ENCODE peak calls at places on chromosomes 4 and X, in seven cellular contexts. U is SK-N-SH, V is suprapubic skin, D is GM12878, Y is sigmoid colon, M is stomach, R is ovary. P is an unnamed sample. For H3K9me3 and H3K4me1, the result is how much of the 10 kb centered on the place peaks cover.

GRCh38 chr4:163398238-163398637 is 54.5 kb downstream of the NPY5R start:
- DNase-seq in U (no peak), R (no peak), V (no peak), M (no peak), D (no peak), Y (no peak), P (no peak)

GRCh38 chrX:74242050-74242449 is 61.9 kb upstream of the ZCCHC13 start:
- DNase-seq in Y (no peak), V (no peak), M (no peak), D (no peak), U (no peak), R (no peak), P (no peak)

GRCh38 chrX:34521563-34521962 is 135.5 kb downstream of the TMEM47 start:
- DNase-seq in M (no peak), D (no peak), Y (no peak), R (no peak), V (no peak), U (no peak), P (no peak)

GRCh38 chrX:39787999-39788398 is 309.8 kb downstream of the BCOR start:
- DNase-seq in U (no peak), V (no peak), M (no peak), Y (no peak), R (no peak), D (no peak), P (no peak)

GRCh38 chr4:5460106-5460801 is 248.1 kb downstream of the EVC2 start:
- DNase-seq in U (peak), V (no peak), Y (no peak), D (no peak), R (no peak), M (no peak), P (no peak)

GRCh38 chrX:123860506-123860840 is 620 bp downstream of the XIAP start:
- DNase-seq in M (peak), Y (no peak), R (no peak), D (peak), U (peak), V (no peak), P (peak)

GRCh38 chr4:94036964-94037363 is 170.7 kb upstream of the SMARCAD1 start:
- DNase-seq in V (no peak), M (no peak), D (no peak), U (no peak), R (no peak), Y (no peak), P (no peak)

GRCh38 chr4:104677122-104677521 is 182.4 kb upstream of the CXXC4 start:
- DNase-seq in D (no peak), V (no peak), Y (no peak), M (no peak), R (no peak), U (no peak), P (no peak)

GRCh38 chrX:40148439-40149285 is 50.9 kb upstream of the BCOR start:
- DNase-seq in V (no peak), R (no peak), U (peak), Y (no peak), D (no peak), M (no peak), P (no peak)

GRCh38 chr4:153222790-153223417 is 18.7 kb downstream of the TRIM2 start:
- DNase-seq in M (peak), D (no peak), Y (peak), V (peak), U (peak), R (peak), P (peak)

GRCh38 chr4:10033191-10033881 is 12.0 kb upstream of the SLC2A9 start:
- DNase-seq in Y (peak), U (no peak), M (no peak), R (peak), D (no peak), V (peak), P (peak)

GRCh38 chr4:155722336-155722735 is 36.5 kb upstream of the GUCY1B1 start:
- DNase-seq in D (no peak), U (no peak), R (no peak), M (no peak), V (no peak), Y (no peak), P (no peak)

GRCh38 chr4:8608714-8609391 is 16.3 kb downstream of the CPZ start:
- DNase-seq in R (no peak), D (no peak), M (no peak), Y (no peak), U (no peak), V (no peak), P (peak)

GRCh38 chr4:37628977-37629609 is 57.1 kb downstream of the RELL1 start:
- DNase-seq in R (no peak), M (peak), V (peak), D (no peak), Y (peak), U (no peak), P (no peak)

GRCh38 chrX:47361538-47362511 is 8.6 kb upstream of the ZNF157 start:
- DNase-seq in M (peak), Y (peak), D (peak), R (peak), V (peak), U (peak), P (peak)

GRCh38 chr4:54254116-54254914 is 25.2 kb downstream of the PDGFRA start:
- DNase-seq in V (no peak), Y (no peak), D (no peak), M (no peak), U (no peak), R (no peak), P (no peak)

GRCh38 chr4:114466299-114466698 is 132.3 kb upstream of the UGT8 start:
- DNase-seq in M (no peak), D (no peak), Y (no peak), R (no peak), V (no peak), U (no peak), P (no peak)

GRCh38 chr4:3513807-3514206 is 18.4 kb downstream of the LRPAP1 start:
- DNase-seq in U (no peak), M (no peak), D (no peak), R (no peak), V (no peak), Y (no peak), P (no peak)

GRCh38 chr4:138555107-138555506 is 313.0 kb upstream of the SLC7A11 start:
- DNase-seq in R (no peak), U (no peak), Y (no peak), M (no peak), V (no peak), D (no peak), P (no peak)

GRCh38 chr4:86004030-86004429 is 355.8 kb downstream of the MAPK10 start:
- DNase-seq in M (no peak), U (no peak), R (no peak), D (no peak), V (no peak), Y (no peak), P (no peak)

GRCh38 chrX:137363559-137363958 is 202.4 kb upstream of the ZIC3 start:
- DNase-seq in Y (no peak), M (no peak), U (no peak), D (no peak), R (no peak), V (no peak), P (no peak)

GRCh38 chr4:84852081-84852480 is 114.4 kb downstream of the WDFY3 start:
- DNase-seq in M (no peak), R (no peak), U (no peak), V (no peak), D (no peak), Y (no peak), P (no peak)

GRCh38 chrX:113157496-113157895 is 316.9 kb upstream of the AMOT start:
- DNase-seq in D (no peak), M (no peak), V (no peak), U (no peak), R (no peak), Y (no peak), P (no peak)

GRCh38 chrX:150032742-150033141 is 94.5 kb upstream of the EOLA2 start:
- DNase-seq in D (no peak), R (no peak), Y (no peak), V (no peak), U (no peak), M (no peak), P (no peak)

GRCh38 chr4:8410641-8411271 is 29.8 kb downstream of the ACOX3 start:
- DNase-seq in U (peak), V (no peak), Y (no peak), R (peak), D (no peak), M (peak), P (no peak)

GRCh38 chrX:74119016-74119910 is 184.7 kb upstream of the ZCCHC13 start:
- DNase-seq in Y (no peak), D (no peak), M (no peak), U (no peak), R (no peak), V (no peak), P (no peak)

GRCh38 chr4:169079942-169080827 is 70.1 kb upstream of the CBR4 start:
- DNase-seq in Y (peak), D (peak), M (peak), U (peak), R (peak), V (no peak), P (no peak)

GRCh38 chr4:114187592-114187991 is 208.1 kb upstream of the ARSJ start:
- DNase-seq in Y (no peak), V (no peak), R (no peak), M (no peak), U (no peak), D (no peak), P (no peak)

GRCh38 chr4:101806914-101807313 is 16.4 kb downstream of the BANK1 start:
- DNase-seq in D (peak), R (no peak), V (no peak), M (no peak), Y (no peak), U (no peak), P (no peak)

GRCh38 chr4:10069065-10069626 is 47.5 kb downstream of the WDR1 start:
- DNase-seq in Y (no peak), M (no peak), V (no peak), D (no peak), R (no peak), U (no peak), P (no peak)

GRCh38 chr4:56272003-56272402 is 115.3 kb downstream of the AASDH start:
- DNase-seq in R (no peak), V (no peak), Y (no peak), D (no peak), M (no peak), U (no peak), P (peak)

GRCh38 chr4:56271121-56271520 is 116.2 kb downstream of the AASDH start:
- DNase-seq in Y (no peak), M (no peak), V (no peak), R (no peak), U (no peak), D (no peak), P (no peak)

GRCh38 chr4:56267558-56267957 is 119.7 kb downstream of the AASDH start:
- DNase-seq in D (no peak), R (no peak), Y (no peak), M (no peak), U (no peak), V (no peak), P (no peak)

GRCh38 chr4:56276547-56276946 is 110.7 kb downstream of the AASDH start:
- DNase-seq in V (no peak), R (no peak), U (no peak), D (no peak), Y (no peak), M (no peak), P (no peak)

GRCh38 chr4:56272946-56273728 is 114.2 kb downstream of the AASDH start:
- DNase-seq in Y (no peak), U (no peak), D (no peak), R (no peak), V (no peak), M (no peak), P (no peak)
- TF ChIP-seq EP300 in Y (no peak), U (no peak), D (no peak), R (no peak), V (no peak), M (no peak), P (no peak)

DNA sequence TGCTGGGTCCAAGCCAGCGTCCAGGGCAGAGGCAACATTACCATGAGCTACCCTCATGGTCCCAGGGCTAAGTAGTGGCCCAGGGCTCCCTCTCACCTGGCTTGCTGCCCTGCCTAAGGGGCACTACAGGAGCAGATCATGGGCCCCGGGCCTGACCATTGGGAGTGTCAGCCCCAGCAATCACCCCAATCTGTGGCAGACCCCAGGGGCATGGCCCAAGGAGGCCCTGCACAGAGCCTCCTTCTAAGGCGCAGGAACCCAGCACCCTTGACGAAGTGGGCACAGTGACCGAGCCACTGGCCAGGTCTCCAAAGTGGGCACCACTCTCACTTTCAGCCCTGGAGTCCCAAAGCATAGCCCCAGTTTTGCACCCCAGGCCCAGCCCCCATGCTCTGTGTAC is 667.1 kb downstream of the SH3BGRL start:
- DNase-seq in D (no peak), M (no peak), U (no peak), Y (no peak), R (no peak), V (no peak), P (no peak)
- H3K9me3 ChIP-seq in D (under half), M (under half), U (under half), Y (under half), R (under half), V (under half), P (under half)

DNA sequence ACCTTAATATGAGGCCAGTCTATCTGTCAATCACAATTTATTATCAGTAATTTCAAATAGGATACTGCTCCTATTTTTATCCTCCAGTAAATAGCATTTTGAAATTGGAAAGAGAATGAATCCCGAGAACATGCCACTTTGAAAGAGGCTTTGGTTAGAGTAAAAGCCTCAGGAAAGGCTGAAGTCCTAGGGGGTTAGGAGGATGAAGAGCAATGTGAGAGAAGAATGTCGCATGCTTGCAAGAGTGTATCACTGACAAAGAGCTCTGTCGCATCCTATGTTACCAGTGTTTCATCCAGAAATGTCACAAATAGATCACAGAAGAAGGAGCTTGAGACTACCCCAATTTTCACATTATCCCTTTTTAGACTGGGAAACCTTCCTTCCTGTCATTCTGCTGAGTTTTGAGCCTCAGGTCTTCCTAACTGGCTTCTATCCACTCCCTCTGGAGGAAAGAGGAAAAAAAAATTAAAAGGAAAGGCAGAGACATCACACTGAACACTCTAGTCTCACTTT is 39.8 kb downstream of the GPM6A start:
- DNase-seq in Y (no peak), R (no peak), M (no peak), U (no peak), V (no peak), D (no peak), P (no peak)
- H3K4me1 ChIP-seq in Y (under half), R (under half), M (under half), U (under half), V (under half), D (under half), P (under half)

GRCh38 chrX:118726887-118727685 is at the start of gene IL13RA1:
- DNase-seq in M (peak), V (peak), Y (peak), D (no peak), R (peak), U (peak), P (peak)
- TF ChIP-seq EP300 in M (no peak), V (no peak), Y (no peak), D (no peak), R (no peak), U (no peak), P (no peak)

DNA sequence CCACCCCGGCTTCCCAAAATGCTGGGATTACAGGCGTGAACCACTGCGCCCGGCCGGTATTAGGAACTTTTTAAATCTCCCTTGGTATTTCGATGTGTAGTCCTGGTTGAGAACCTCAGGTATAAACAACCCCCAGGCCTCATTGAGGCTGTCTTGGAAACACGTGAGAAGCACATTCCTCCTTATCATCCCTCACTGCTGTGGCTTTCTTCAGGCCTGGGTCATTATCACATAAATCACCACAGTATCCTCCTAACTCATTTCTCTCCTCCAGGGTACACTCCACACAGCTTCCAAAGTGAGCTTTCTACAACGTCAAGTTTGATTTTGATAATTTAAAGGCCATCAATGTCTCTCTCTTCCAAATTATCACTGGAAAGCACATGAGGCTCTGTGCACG is 198.2 kb downstream of the DCHS2 start:
- DNase-seq in V (no peak), Y (no peak), M (no peak), U (no peak), R (no peak), D (no peak), P (no peak)
- H3K9me3 ChIP-seq in V (under half), Y (under half), M (under half), U (under half), R (under half), D (under half), P (under half)

GRCh38 chr4:18020145-18020670 is 1.3 kb downstream of the LCORL start:
- DNase-seq in R (no peak), D (no peak), Y (no peak), V (peak), M (no peak), U (no peak), P (peak)
- H3K4me1 ChIP-seq in R (under half), D (under half), Y (under half), V (under half), M (under half), U (under half), P (under half)

GRCh38 chr4:112636688-112637551 is at the start of the genes LARP7 and ZGRF1:
- DNase-seq in U (peak), V (peak), D (peak), Y (peak), R (peak), M (peak), P (peak)
- TF ChIP-seq EP300 in U (no peak), V (no peak), D (no peak), Y (no peak), R (no peak), M (no peak), P (no peak)

GRCh38 chr4:139691-140090 is 15.4 kb downstream of the ZNF718 start:
- DNase-seq in D (no peak), Y (no peak), U (no peak), M (no peak), V (no peak), R (no peak), P (no peak)
- H3K9me3 ChIP-seq in D (half or more), Y (under half), U (under half), M (under half), V (under half), R (under half), P (half or more)